ENCODE peak calls at places on chromosome 9, in four cellular contexts. One of them, this sample, is unnamed.

GRCh38 chr9:27457445-27457844 is 66.6 kb upstream of the IFNK start:
- DNase-seq in activated gamma-delta T cell treated with anti-CD3 and anti-CD28 coated beads, Interleukin-2, amount 50 U/mL, for 16 hours: no peak
- DNase-seq in Panc1: no peak
- DNase-seq in NCI-H1105: no peak
- DNase-seq in this sample: peak

GRCh38 chr9:125634040-125634717 is 72.8 kb downstream of the MAPKAP1 start:
- DNase-seq in activated gamma-delta T cell treated with anti-CD3 and anti-CD28 coated beads, Interleukin-2, amount 50 U/mL, for 16 hours: no peak
- DNase-seq in Panc1: no peak
- DNase-seq in NCI-H1105: no peak
- DNase-seq in this sample: no peak

GRCh38 chr9:132214027-132214622 is 52.3 kb downstream of the NTNG2 start:
- DNase-seq in activated gamma-delta T cell treated with anti-CD3 and anti-CD28 coated beads, Interleukin-2, amount 50 U/mL, for 16 hours: no peak
- DNase-seq in Panc1: no peak
- DNase-seq in NCI-H1105: peak
- DNase-seq in this sample: peak

GRCh38 chr9:84297162-84297821 is 43.3 kb downstream of the SLC28A3 start:
- DNase-seq in activated gamma-delta T cell treated with anti-CD3 and anti-CD28 coated beads, Interleukin-2, amount 50 U/mL, for 16 hours: no peak
- DNase-seq in Panc1: no peak
- DNase-seq in NCI-H1105: no peak
- DNase-seq in this sample: no peak

GRCh38 chr9:20315672-20316071 is 306.6 kb downstream of the MLLT3 start:
- DNase-seq in activated gamma-delta T cell treated with anti-CD3 and anti-CD28 coated beads, Interleukin-2, amount 50 U/mL, for 16 hours: no peak
- DNase-seq in Panc1: no peak
- DNase-seq in NCI-H1105: no peak
- DNase-seq in this sample: no peak

GRCh38 chr9:126398403-126399058 is 71.9 kb downstream of the MVB12B start:
- DNase-seq in activated gamma-delta T cell treated with anti-CD3 and anti-CD28 coated beads, Interleukin-2, amount 50 U/mL, for 16 hours: peak
- DNase-seq in Panc1: peak
- DNase-seq in NCI-H1105: peak
- DNase-seq in this sample: peak

GRCh38 chr9:18405240-18405639 is 68.7 kb upstream of the ADAMTSL1 start:
- DNase-seq in activated gamma-delta T cell treated with anti-CD3 and anti-CD28 coated beads, Interleukin-2, amount 50 U/mL, for 16 hours: no peak
- DNase-seq in Panc1: no peak
- DNase-seq in NCI-H1105: no peak
- DNase-seq in this sample: peak

GRCh38 chr9:9791621-9792020 is 821.2 kb downstream of the PTPRD start:
- DNase-seq in activated gamma-delta T cell treated with anti-CD3 and anti-CD28 coated beads, Interleukin-2, amount 50 U/mL, for 16 hours: no peak
- DNase-seq in Panc1: no peak
- DNase-seq in NCI-H1105: peak
- DNase-seq in this sample: peak

GRCh38 chr9:116152390-116152789 is 1.2 kb upstream of the PAPPA start:
- DNase-seq in activated gamma-delta T cell treated with anti-CD3 and anti-CD28 coated beads, Interleukin-2, amount 50 U/mL, for 16 hours: no peak
- DNase-seq in Panc1: no peak
- DNase-seq in NCI-H1105: no peak
- DNase-seq in this sample: peak

GRCh38 chr9:116238225-116238624 is 84.6 kb downstream of the PAPPA start:
- DNase-seq in activated gamma-delta T cell treated with anti-CD3 and anti-CD28 coated beads, Interleukin-2, amount 50 U/mL, for 16 hours: no peak
- DNase-seq in Panc1: no peak
- DNase-seq in NCI-H1105: no peak
- DNase-seq in this sample: no peak

GRCh38 chr9:1102010-1102712 is 52.0 kb downstream of the DMRT2 start:
- DNase-seq in activated gamma-delta T cell treated with anti-CD3 and anti-CD28 coated beads, Interleukin-2, amount 50 U/mL, for 16 hours: no peak
- DNase-seq in Panc1: no peak
- DNase-seq in NCI-H1105: no peak
- DNase-seq in this sample: no peak

GRCh38 chr9:114029311-114030170 is 48.6 kb downstream of the AMBP start:
- DNase-seq in activated gamma-delta T cell treated with anti-CD3 and anti-CD28 coated beads, Interleukin-2, amount 50 U/mL, for 16 hours: no peak
- DNase-seq in Panc1: no peak
- DNase-seq in NCI-H1105: no peak
- DNase-seq in this sample: peak

GRCh38 chr9:31137850-31138160 is 1246.6 kb upstream of the ACO1 start:
- DNase-seq in activated gamma-delta T cell treated with anti-CD3 and anti-CD28 coated beads, Interleukin-2, amount 50 U/mL, for 16 hours: no peak
- DNase-seq in Panc1: no peak
- DNase-seq in NCI-H1105: no peak
- DNase-seq in this sample: no peak

GRCh38 chr9:124256517-124257069 is 1.2 kb upstream of the NEK6 start:
- DNase-seq in activated gamma-delta T cell treated with anti-CD3 and anti-CD28 coated beads, Interleukin-2, amount 50 U/mL, for 16 hours: no peak
- DNase-seq in Panc1: no peak
- DNase-seq in NCI-H1105: no peak
- DNase-seq in this sample: peak

GRCh38 chr9:84845956-84846355 is 176.4 kb downstream of the NTRK2 start:
- DNase-seq in activated gamma-delta T cell treated with anti-CD3 and anti-CD28 coated beads, Interleukin-2, amount 50 U/mL, for 16 hours: no peak
- DNase-seq in Panc1: no peak
- DNase-seq in NCI-H1105: no peak
- DNase-seq in this sample: no peak

GRCh38 chr9:91261417-91261816 is 100.3 kb downstream of the AUH start:
- DNase-seq in activated gamma-delta T cell treated with anti-CD3 and anti-CD28 coated beads, Interleukin-2, amount 50 U/mL, for 16 hours: no peak
- DNase-seq in Panc1: no peak
- DNase-seq in NCI-H1105: no peak
- DNase-seq in this sample: no peak

GRCh38 chr9:113548221-113549041 is 84.9 kb downstream of the RGS3 start:
- DNase-seq in activated gamma-delta T cell treated with anti-CD3 and anti-CD28 coated beads, Interleukin-2, amount 50 U/mL, for 16 hours: peak
- DNase-seq in Panc1: no peak
- DNase-seq in NCI-H1105: no peak
- DNase-seq in this sample: peak

GRCh38 chr9:91197232-91198181 is 164.2 kb downstream of the AUH start:
- DNase-seq in activated gamma-delta T cell treated with anti-CD3 and anti-CD28 coated beads, Interleukin-2, amount 50 U/mL, for 16 hours: no peak
- DNase-seq in Panc1: peak
- DNase-seq in NCI-H1105: no peak
- DNase-seq in this sample: no peak

GRCh38 chr9:16928179-16928945 is 57.9 kb upstream of the BNC2 start:
- DNase-seq in activated gamma-delta T cell treated with anti-CD3 and anti-CD28 coated beads, Interleukin-2, amount 50 U/mL, for 16 hours: no peak
- DNase-seq in Panc1: no peak
- DNase-seq in NCI-H1105: no peak
- DNase-seq in this sample: no peak

GRCh38 chr9:96486351-96487029 is 36.5 kb downstream of the HABP4 start:
- DNase-seq in activated gamma-delta T cell treated with anti-CD3 and anti-CD28 coated beads, Interleukin-2, amount 50 U/mL, for 16 hours: no peak
- DNase-seq in Panc1: no peak
- DNase-seq in NCI-H1105: no peak
- DNase-seq in this sample: no peak

GRCh38 chr9:113375057-113376023 is 1.4 kb downstream of the HDHD3 start:
- DNase-seq in activated gamma-delta T cell treated with anti-CD3 and anti-CD28 coated beads, Interleukin-2, amount 50 U/mL, for 16 hours: no peak
- DNase-seq in Panc1: no peak
- DNase-seq in NCI-H1105: no peak
- DNase-seq in this sample: no peak

GRCh38 chr9:133792721-133793470 is 54.7 kb upstream of the SARDH start:
- DNase-seq in activated gamma-delta T cell treated with anti-CD3 and anti-CD28 coated beads, Interleukin-2, amount 50 U/mL, for 16 hours: peak
- DNase-seq in Panc1: peak
- DNase-seq in NCI-H1105: no peak
- DNase-seq in this sample: peak

GRCh38 chr9:109704546-109704945 is 75.5 kb upstream of the PALM2AKAP2 start:
- DNase-seq in activated gamma-delta T cell treated with anti-CD3 and anti-CD28 coated beads, Interleukin-2, amount 50 U/mL, for 16 hours: no peak
- DNase-seq in Panc1: no peak
- DNase-seq in NCI-H1105: no peak
- DNase-seq in this sample: no peak

GRCh38 chr9:116669296-116669695 is 17.8 kb upstream of the TRIM32 start:
- DNase-seq in activated gamma-delta T cell treated with anti-CD3 and anti-CD28 coated beads, Interleukin-2, amount 50 U/mL, for 16 hours: no peak
- DNase-seq in Panc1: no peak
- DNase-seq in NCI-H1105: no peak
- DNase-seq in this sample: no peak

GRCh38 chr9:134991808-134992754 is 74.4 kb upstream of the FCN1 start:
- DNase-seq in activated gamma-delta T cell treated with anti-CD3 and anti-CD28 coated beads, Interleukin-2, amount 50 U/mL, for 16 hours: no peak
- DNase-seq in Panc1: no peak
- DNase-seq in NCI-H1105: no peak
- DNase-seq in this sample: no peak

GRCh38 chr9:123434619-123435240 is 78.7 kb downstream of the CRB2 start:
- DNase-seq in activated gamma-delta T cell treated with anti-CD3 and anti-CD28 coated beads, Interleukin-2, amount 50 U/mL, for 16 hours: no peak
- DNase-seq in Panc1: no peak
- DNase-seq in NCI-H1105: no peak
- DNase-seq in this sample: no peak

GRCh38 chr9:105643795-105644194 is 18.5 kb upstream of the TAL2 start:
- DNase-seq in activated gamma-delta T cell treated with anti-CD3 and anti-CD28 coated beads, Interleukin-2, amount 50 U/mL, for 16 hours: no peak
- DNase-seq in Panc1: no peak
- DNase-seq in NCI-H1105: no peak
- DNase-seq in this sample: no peak

GRCh38 chr9:127972316-127972871 is 8.4 kb downstream of the EEIG1 start:
- DNase-seq in activated gamma-delta T cell treated with anti-CD3 and anti-CD28 coated beads, Interleukin-2, amount 50 U/mL, for 16 hours: no peak
- DNase-seq in Panc1: no peak
- DNase-seq in NCI-H1105: no peak
- DNase-seq in this sample: no peak

GRCh38 chr9:2816476-2817141 is 27.3 kb downstream of the PUM3 start:
- DNase-seq in activated gamma-delta T cell treated with anti-CD3 and anti-CD28 coated beads, Interleukin-2, amount 50 U/mL, for 16 hours: no peak
- DNase-seq in Panc1: no peak
- DNase-seq in NCI-H1105: no peak
- DNase-seq in this sample: no peak

GRCh38 chr9:75739884-75740611 is 150.4 kb upstream of the PCSK5 start:
- DNase-seq in activated gamma-delta T cell treated with anti-CD3 and anti-CD28 coated beads, Interleukin-2, amount 50 U/mL, for 16 hours: no peak
- DNase-seq in Panc1: no peak
- DNase-seq in NCI-H1105: no peak
- DNase-seq in this sample: no peak

GRCh38 chr9:96150324-96151023 is 151.5 kb downstream of the HSD17B3 start:
- DNase-seq in activated gamma-delta T cell treated with anti-CD3 and anti-CD28 coated beads, Interleukin-2, amount 50 U/mL, for 16 hours: peak
- DNase-seq in Panc1: no peak
- DNase-seq in NCI-H1105: no peak
- DNase-seq in this sample: no peak

GRCh38 chr9:134100040-134100439 is 32.2 kb upstream of the BRD3 start:
- DNase-seq in activated gamma-delta T cell treated with anti-CD3 and anti-CD28 coated beads, Interleukin-2, amount 50 U/mL, for 16 hours: no peak
- DNase-seq in Panc1: no peak
- DNase-seq in NCI-H1105: no peak
- DNase-seq in this sample: no peak